ENCODE peak calls at places on chromosomes 7 and 10, in seven cellular contexts. One of them, this sample, is unnamed.
A peak's percentile ranks its signal among the peaks of the same experiment; 100 is the strongest.

GRCh38 chr7:102426268-102427031 is 6.9 kb upstream of the ORAI2 start:
- DNase-seq in suprapubic skin: no peak
- DNase-seq in SK-N-SH: no peak
- DNase-seq in GM23338: no peak
- DNase-seq in esophagus muscularis mucosa: no peak
- DNase-seq in HCT116: no peak
- DNase-seq in endothelial cell of umbilical vein: no peak
- DNase-seq in this sample: peak; percentile 72

GRCh38 chr10:4057021-4057420 is 272.0 kb upstream of the KLF6 start:
- DNase-seq in HCT116: no peak
- DNase-seq in suprapubic skin: no peak
- DNase-seq in esophagus muscularis mucosa: no peak
- DNase-seq in GM23338: no peak
- DNase-seq in SK-N-SH: no peak
- DNase-seq in endothelial cell of umbilical vein: no peak
- DNase-seq in this sample: no peak

GRCh38 chr7:55130079-55130476 is 111.3 kb downstream of the EGFR start:
- DNase-seq in HCT116: no peak
- DNase-seq in endothelial cell of umbilical vein: no peak
- DNase-seq in GM23338: no peak
- DNase-seq in SK-N-SH: no peak
- DNase-seq in suprapubic skin: no peak
- DNase-seq in esophagus muscularis mucosa: peak; percentile 91
- DNase-seq in this sample: no peak

GRCh38 chr10:123808873-123809272 is 82.7 kb downstream of the CPXM2 start:
- DNase-seq in HCT116: peak; percentile 21
- DNase-seq in suprapubic skin: no peak
- DNase-seq in esophagus muscularis mucosa: peak; percentile 37
- DNase-seq in endothelial cell of umbilical vein: peak; percentile 92
- DNase-seq in GM23338: no peak
- DNase-seq in SK-N-SH: no peak
- DNase-seq in this sample: no peak

GRCh38 chr10:71790749-71791440 is 17.6 kb upstream of the VSIR start:
- DNase-seq in esophagus muscularis mucosa: no peak
- DNase-seq in SK-N-SH: no peak
- DNase-seq in GM23338: no peak
- DNase-seq in endothelial cell of umbilical vein: no peak
- DNase-seq in HCT116: no peak
- DNase-seq in suprapubic skin: no peak
- DNase-seq in this sample: no peak

GRCh38 chr7:66837007-66837406 is 84.0 kb upstream of the TMEM248 start:
- DNase-seq in SK-N-SH: no peak
- DNase-seq in suprapubic skin: no peak
- DNase-seq in HCT116: peak; percentile 26
- DNase-seq in endothelial cell of umbilical vein: peak; percentile 20
- DNase-seq in esophagus muscularis mucosa: no peak
- DNase-seq in GM23338: peak; percentile 93
- DNase-seq in this sample: peak; percentile 34

GRCh38 chr10:59508296-59508695 is 145.9 kb upstream of the FAM13C start:
- DNase-seq in endothelial cell of umbilical vein: no peak
- DNase-seq in SK-N-SH: no peak
- DNase-seq in GM23338: no peak
- DNase-seq in esophagus muscularis mucosa: no peak
- DNase-seq in suprapubic skin: no peak
- DNase-seq in HCT116: peak; percentile 6
- DNase-seq in this sample: peak; percentile 70

GRCh38 chr7:70693300-70693689 is 438.6 kb upstream of the GALNT17 start:
- DNase-seq in HCT116: no peak
- DNase-seq in SK-N-SH: peak; percentile 48
- DNase-seq in esophagus muscularis mucosa: no peak
- DNase-seq in endothelial cell of umbilical vein: no peak
- DNase-seq in suprapubic skin: no peak
- DNase-seq in GM23338: no peak
- DNase-seq in this sample: no peak

GRCh38 chr10:48523212-48523819 is 81.6 kb downstream of the ARHGAP22 start:
- DNase-seq in HCT116: peak; percentile 19
- DNase-seq in esophagus muscularis mucosa: no peak
- DNase-seq in SK-N-SH: peak; percentile 74
- DNase-seq in GM23338: peak; percentile 74
- DNase-seq in suprapubic skin: peak; percentile 78
- DNase-seq in endothelial cell of umbilical vein: peak; percentile 44
- DNase-seq in this sample: peak; percentile 28

GRCh38 chr7:12458520-12459131 is 55.0 kb upstream of the VWDE start:
- DNase-seq in SK-N-SH: peak; percentile 68
- DNase-seq in esophagus muscularis mucosa: no peak
- DNase-seq in endothelial cell of umbilical vein: peak; percentile 52
- DNase-seq in suprapubic skin: no peak
- DNase-seq in GM23338: peak; percentile 70
- DNase-seq in HCT116: peak; percentile 23
- DNase-seq in this sample: no peak

GRCh38 chr7:138848056-138848975 is 50.3 kb upstream of the ATP6V0A4 start:
- DNase-seq in SK-N-SH: no peak
- DNase-seq in esophagus muscularis mucosa: no peak
- DNase-seq in suprapubic skin: no peak
- DNase-seq in HCT116: no peak
- DNase-seq in GM23338: no peak
- DNase-seq in endothelial cell of umbilical vein: no peak
- DNase-seq in this sample: no peak

GRCh38 chr7:116709336-116709735 is 37.3 kb downstream of the MET start:
- DNase-seq in GM23338: no peak
- DNase-seq in SK-N-SH: no peak
- DNase-seq in HCT116: no peak
- DNase-seq in esophagus muscularis mucosa: no peak
- DNase-seq in suprapubic skin: no peak
- DNase-seq in endothelial cell of umbilical vein: no peak
- DNase-seq in this sample: no peak

GRCh38 chr10:124500767-124501166 is 39.1 kb downstream of the LHPP start:
- DNase-seq in esophagus muscularis mucosa: no peak
- DNase-seq in GM23338: no peak
- DNase-seq in HCT116: no peak
- DNase-seq in SK-N-SH: no peak
- DNase-seq in suprapubic skin: no peak
- DNase-seq in endothelial cell of umbilical vein: no peak
- DNase-seq in this sample: no peak

GRCh38 chr10:97607076-97607635 is 17.6 kb downstream of the C10orf62 start:
- DNase-seq in HCT116: no peak
- DNase-seq in endothelial cell of umbilical vein: no peak
- DNase-seq in esophagus muscularis mucosa: no peak
- DNase-seq in suprapubic skin: no peak
- DNase-seq in GM23338: no peak
- DNase-seq in SK-N-SH: no peak
- DNase-seq in this sample: no peak

GRCh38 chr7:116598846-116599245 is 73.2 kb upstream of the MET start:
- DNase-seq in esophagus muscularis mucosa: no peak
- DNase-seq in endothelial cell of umbilical vein: peak; percentile 69
- DNase-seq in GM23338: no peak
- DNase-seq in HCT116: no peak
- DNase-seq in SK-N-SH: no peak
- DNase-seq in suprapubic skin: no peak
- DNase-seq in this sample: no peak

GRCh38 chr10:32077896-32078295 is 21.7 kb upstream of the KIF5B start:
- DNase-seq in HCT116: no peak
- DNase-seq in suprapubic skin: peak; percentile 80
- DNase-seq in GM23338: no peak
- DNase-seq in esophagus muscularis mucosa: peak; percentile 53
- DNase-seq in SK-N-SH: no peak
- DNase-seq in endothelial cell of umbilical vein: no peak
- DNase-seq in this sample: no peak

GRCh38 chr7:129845972-129846327 is 106.8 kb downstream of the UBE2H start:
- DNase-seq in SK-N-SH: no peak
- DNase-seq in GM23338: no peak
- DNase-seq in suprapubic skin: no peak
- DNase-seq in esophagus muscularis mucosa: no peak
- DNase-seq in endothelial cell of umbilical vein: peak; percentile 74
- DNase-seq in HCT116: peak; percentile 76
- DNase-seq in this sample: no peak

GRCh38 chr7:158310924-158311713 is 276.5 kb downstream of the PTPRN2 start:
- DNase-seq in suprapubic skin: no peak
- DNase-seq in GM23338: no peak
- DNase-seq in HCT116: no peak
- DNase-seq in esophagus muscularis mucosa: peak; percentile 70
- DNase-seq in SK-N-SH: no peak
- DNase-seq in endothelial cell of umbilical vein: no peak
- DNase-seq in this sample: no peak

GRCh38 chr7:52639126-52639525 is 396.3 kb upstream of the POM121L12 start:
- DNase-seq in esophagus muscularis mucosa: no peak
- DNase-seq in GM23338: peak; percentile 43
- DNase-seq in HCT116: no peak
- DNase-seq in endothelial cell of umbilical vein: no peak
- DNase-seq in suprapubic skin: no peak
- DNase-seq in SK-N-SH: no peak
- DNase-seq in this sample: no peak

GRCh38 chr7:140342732-140343514 is 55.4 kb downstream of the SLC37A3 start:
- DNase-seq in endothelial cell of umbilical vein: peak; percentile 31
- DNase-seq in SK-N-SH: peak; percentile 58
- DNase-seq in esophagus muscularis mucosa: no peak
- DNase-seq in GM23338: peak; percentile 80
- DNase-seq in HCT116: peak; percentile 8
- DNase-seq in suprapubic skin: no peak
- DNase-seq in this sample: peak; percentile 57

GRCh38 chr7:96503597-96503996 is 181.7 kb upstream of the SLC25A13 start:
- DNase-seq in endothelial cell of umbilical vein: no peak
- DNase-seq in HCT116: no peak
- DNase-seq in GM23338: no peak
- DNase-seq in suprapubic skin: no peak
- DNase-seq in SK-N-SH: no peak
- DNase-seq in esophagus muscularis mucosa: no peak
- DNase-seq in this sample: no peak

DNA sequence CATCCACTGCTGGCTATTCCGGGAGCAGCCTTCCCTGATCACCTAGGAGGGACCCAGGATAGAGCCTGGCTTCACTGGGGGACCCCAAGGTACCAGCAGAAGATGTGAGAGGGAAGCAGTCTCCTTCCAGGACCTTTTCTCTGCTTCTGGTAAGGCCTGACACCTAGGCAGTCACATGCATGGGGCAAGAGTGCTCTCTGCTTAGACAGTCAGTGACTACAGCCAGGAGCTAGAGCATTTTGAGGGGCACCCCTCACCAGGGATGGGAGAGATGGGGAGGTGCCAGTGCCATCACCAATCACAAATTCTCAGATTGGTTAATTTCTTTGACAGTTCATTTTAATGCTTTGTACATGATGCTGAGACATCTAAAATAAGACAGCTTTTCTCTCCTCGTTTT is 13.9 kb upstream of the ADO start:
- DNase-seq in GM23338: no peak
- DNase-seq in HCT116: no peak
- DNase-seq in endothelial cell of umbilical vein: no peak
- DNase-seq in suprapubic skin: no peak
- DNase-seq in SK-N-SH: no peak
- DNase-seq in esophagus muscularis mucosa: peak; percentile 14
- DNase-seq in this sample: no peak
- TF ChIP-seq POLR2AphosphoS5 in GM23338: no peak
- TF ChIP-seq POLR2AphosphoS5 in HCT116: no peak
- TF ChIP-seq POLR2AphosphoS5 in endothelial cell of umbilical vein: no peak
- TF ChIP-seq POLR2AphosphoS5 in suprapubic skin: no peak
- TF ChIP-seq POLR2AphosphoS5 in SK-N-SH: no peak
- TF ChIP-seq POLR2AphosphoS5 in esophagus muscularis mucosa: no peak
- TF ChIP-seq POLR2AphosphoS5 in this sample: no peak

GRCh38 chr7:143362126-143362961 is at the start of gene FAM131B:
- DNase-seq in esophagus muscularis mucosa: no peak
- DNase-seq in endothelial cell of umbilical vein: no peak
- DNase-seq in HCT116: no peak
- DNase-seq in GM23338: peak; percentile 66
- DNase-seq in SK-N-SH: peak; percentile 91
- DNase-seq in suprapubic skin: peak; percentile 77
- DNase-seq in this sample: no peak
- H3K27ac ChIP-seq in esophagus muscularis mucosa: no peak within 1 kb of the TSS
- H3K27ac ChIP-seq in endothelial cell of umbilical vein: no peak within 1 kb of the TSS
- H3K27ac ChIP-seq in HCT116: no peak within 1 kb of the TSS
- H3K27ac ChIP-seq in GM23338: no peak within 1 kb of the TSS
- H3K27ac ChIP-seq in SK-N-SH: no peak within 1 kb of the TSS
- H3K27ac ChIP-seq in suprapubic skin: no peak within 1 kb of the TSS
- H3K27ac ChIP-seq in this sample: no peak within 1 kb of the TSS

GRCh38 chr10:109922353-109922975 is 847 bp downstream of the XPNPEP1 start:
- DNase-seq in endothelial cell of umbilical vein: peak; percentile 10
- DNase-seq in suprapubic skin: no peak
- DNase-seq in HCT116: no peak
- DNase-seq in GM23338: no peak
- DNase-seq in esophagus muscularis mucosa: no peak
- DNase-seq in SK-N-SH: peak; percentile 26
- DNase-seq in this sample: no peak

GRCh38 chr10:109919224-109919623 is 4.1 kb downstream of the XPNPEP1 start:
- DNase-seq in endothelial cell of umbilical vein: no peak
- DNase-seq in suprapubic skin: no peak
- DNase-seq in HCT116: no peak
- DNase-seq in esophagus muscularis mucosa: no peak
- DNase-seq in SK-N-SH: no peak
- DNase-seq in GM23338: no peak
- DNase-seq in this sample: no peak

GRCh38 chr10:109924100-109924499 is 789 bp upstream of the XPNPEP1 start:
- DNase-seq in SK-N-SH: no peak
- DNase-seq in endothelial cell of umbilical vein: no peak
- DNase-seq in suprapubic skin: no peak
- DNase-seq in HCT116: no peak
- DNase-seq in GM23338: no peak
- DNase-seq in esophagus muscularis mucosa: no peak
- DNase-seq in this sample: no peak

GRCh38 chr10:109922976-109923921 is at the start of gene XPNPEP1:
- DNase-seq in endothelial cell of umbilical vein: peak; percentile 86
- DNase-seq in HCT116: peak; percentile 60
- DNase-seq in GM23338: peak; percentile 84
- DNase-seq in SK-N-SH: peak; percentile 98
- DNase-seq in esophagus muscularis mucosa: no peak
- DNase-seq in suprapubic skin: peak; percentile 93
- DNase-seq in this sample: peak; percentile 91

GRCh38 chr10:109920011-109920410 is 3.3 kb downstream of the XPNPEP1 start:
- DNase-seq in endothelial cell of umbilical vein: no peak
- DNase-seq in SK-N-SH: no peak
- DNase-seq in HCT116: no peak
- DNase-seq in suprapubic skin: no peak
- DNase-seq in GM23338: no peak
- DNase-seq in esophagus muscularis mucosa: no peak
- DNase-seq in this sample: no peak
- TF ChIP-seq POLR2AphosphoS5 in endothelial cell of umbilical vein: no peak
- TF ChIP-seq POLR2AphosphoS5 in SK-N-SH: no peak
- TF ChIP-seq POLR2AphosphoS5 in HCT116: no peak
- TF ChIP-seq POLR2AphosphoS5 in suprapubic skin: no peak
- TF ChIP-seq POLR2AphosphoS5 in GM23338: no peak
- TF ChIP-seq POLR2AphosphoS5 in esophagus muscularis mucosa: no peak
- TF ChIP-seq POLR2AphosphoS5 in this sample: no peak

GRCh38 chr7:74030861-74031260 is 2.9 kb downstream of the ELN start:
- DNase-seq in GM23338: no peak
- DNase-seq in SK-N-SH: no peak
- DNase-seq in endothelial cell of umbilical vein: no peak
- DNase-seq in suprapubic skin: no peak
- DNase-seq in HCT116: no peak
- DNase-seq in esophagus muscularis mucosa: no peak
- DNase-seq in this sample: no peak

GRCh38 chr7:74031403-74032190 is 3.6 kb downstream of the ELN start:
- DNase-seq in SK-N-SH: no peak
- DNase-seq in endothelial cell of umbilical vein: no peak
- DNase-seq in GM23338: no peak
- DNase-seq in HCT116: no peak
- DNase-seq in esophagus muscularis mucosa: no peak
- DNase-seq in suprapubic skin: no peak
- DNase-seq in this sample: no peak

GRCh38 chr7:74032624-74033371 is 4.8 kb downstream of the ELN start:
- DNase-seq in esophagus muscularis mucosa: no peak
- DNase-seq in SK-N-SH: no peak
- DNase-seq in GM23338: no peak
- DNase-seq in HCT116: no peak
- DNase-seq in endothelial cell of umbilical vein: no peak
- DNase-seq in suprapubic skin: no peak
- DNase-seq in this sample: no peak

GRCh38 chr7:74033372-74034311 is 5.7 kb downstream of the ELN start:
- DNase-seq in suprapubic skin: peak; percentile 91
- DNase-seq in esophagus muscularis mucosa: no peak
- DNase-seq in endothelial cell of umbilical vein: no peak
- DNase-seq in SK-N-SH: peak; percentile 97
- DNase-seq in HCT116: no peak
- DNase-seq in GM23338: no peak
- DNase-seq in this sample: no peak

GRCh38 chr7:74032191-74032490 is 4.2 kb downstream of the ELN start:
- DNase-seq in GM23338: no peak
- DNase-seq in endothelial cell of umbilical vein: peak; percentile 20
- DNase-seq in HCT116: no peak
- DNase-seq in SK-N-SH: no peak
- DNase-seq in esophagus muscularis mucosa: no peak
- DNase-seq in suprapubic skin: no peak
- DNase-seq in this sample: no peak
- H3K27ac ChIP-seq in GM23338: no peak overlapping the region
- H3K27ac ChIP-seq in endothelial cell of umbilical vein: no peak overlapping the region
- H3K27ac ChIP-seq in HCT116: no peak overlapping the region
- H3K27ac ChIP-seq in SK-N-SH: peak overlapping the region; percentile 93
- H3K27ac ChIP-seq in esophagus muscularis mucosa: peak overlapping the region; percentile 92
- H3K27ac ChIP-seq in suprapubic skin: peak overlapping the region; percentile 68
- H3K27ac ChIP-seq in this sample: peak overlapping the region; percentile 58

This sample was measured in transverse colon.